ENCODE peak calls at places on chromosome 10, in four cellular contexts. A is GM12865, C is tibial artery, P is cardiac fibroblast. Q is an unnamed sample.

GRCh38 chr10:21953585-21954057 is 49.9 kb downstream of the DNAJC1 start:
- DNase-seq in A (peak), C (no peak), P (peak), Q (no peak)

GRCh38 chr10:120746016-120746755 is 105.0 kb upstream of the WDR11 start:
- DNase-seq in P (no peak), A (no peak), C (no peak), Q (no peak)

GRCh38 chr10:79269443-79269842 is 77.8 kb upstream of the PPIF start:
- DNase-seq in C (no peak), A (no peak), P (no peak), Q (no peak)

GRCh38 chr10:72423426-72423825 is 68.7 kb upstream of the DNAJB12 start:
- DNase-seq in P (no peak), C (no peak), A (no peak), Q (no peak)

GRCh38 chr10:70711911-70712310 is 39.6 kb downstream of the ADAMTS14 start:
- DNase-seq in P (no peak), C (no peak), A (no peak), Q (no peak)

GRCh38 chr10:28429573-28430216 is 103.2 kb upstream of the WAC start:
- DNase-seq in C (no peak), A (peak), P (peak), Q (no peak)

GRCh38 chr10:6365384-6365783 is 162.7 kb downstream of the PFKFB3 start:
- DNase-seq in C (no peak), A (no peak), P (no peak), Q (no peak)

GRCh38 chr10:60986779-60987178 is 42.8 kb upstream of the RHOBTB1 start:
- DNase-seq in C (no peak), A (no peak), P (no peak), Q (no peak)

GRCh38 chr10:50248598-50248997 is 2.7 kb downstream of the ASAH2 start:
- DNase-seq in P (no peak), A (no peak), C (no peak), Q (no peak)

GRCh38 chr10:48937796-48938195 is 1.8 kb downstream of the LRRC18 start:
- DNase-seq in P (no peak), A (no peak), C (no peak), Q (no peak)

GRCh38 chr10:17669185-17669872 is 25.4 kb downstream of the STAM start:
- DNase-seq in A (peak), P (no peak), C (no peak), Q (no peak)

GRCh38 chr10:34651381-34651780 is 163.7 kb downstream of the PARD3 start:
- DNase-seq in C (no peak), A (no peak), P (no peak), Q (no peak)
- TF ChIP-seq CTCF in C (no peak), A (no peak), P (no peak), Q (no peak)

DNA sequence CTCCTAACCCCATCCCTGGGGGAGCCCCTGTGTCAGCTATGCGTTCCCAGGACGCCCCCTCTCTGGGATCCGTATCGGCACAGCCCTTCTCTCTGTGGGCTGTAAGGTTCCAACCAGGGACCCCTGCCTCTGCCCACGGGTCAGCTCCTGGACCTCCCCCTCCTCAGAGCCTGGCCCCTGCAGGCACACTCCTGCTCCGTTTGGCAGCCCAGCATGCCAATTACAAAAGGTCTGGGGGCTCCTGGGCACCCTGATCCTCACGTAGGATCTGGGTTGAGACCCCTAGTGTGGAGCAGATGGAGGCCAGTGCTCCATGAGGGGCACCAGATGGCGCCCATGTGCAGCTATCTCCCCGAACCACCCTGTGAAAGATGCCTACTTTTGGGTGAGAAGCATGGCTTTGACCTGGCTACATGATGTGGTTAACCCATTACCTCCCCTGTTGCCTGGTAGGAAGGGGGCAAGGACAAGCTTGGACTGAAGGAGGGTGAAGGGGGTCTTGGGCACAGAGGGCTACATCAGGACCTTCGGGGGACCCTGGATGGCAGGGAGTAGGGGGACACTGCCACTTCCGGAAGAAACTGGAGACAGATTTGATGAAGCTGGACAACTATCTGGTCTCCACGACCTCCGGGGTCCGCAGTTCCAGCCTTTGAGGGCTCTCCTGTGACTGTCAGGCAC is 9.0 kb downstream of the TACR2 start:
- DNase-seq in A (peak), C (no peak), P (no peak), Q (no peak)
- TF ChIP-seq CTCF in A (peak), C (no peak), P (peak), Q (peak)

GRCh38 chr10:13201132-13201531 is 33.0 kb downstream of the UCMA start:
- DNase-seq in C (no peak), P (no peak), A (no peak), Q (no peak)

GRCh38 chr10:13206091-13206490 is 28.1 kb downstream of the UCMA start:
- DNase-seq in C (no peak), A (no peak), P (no peak), Q (no peak)

DNA sequence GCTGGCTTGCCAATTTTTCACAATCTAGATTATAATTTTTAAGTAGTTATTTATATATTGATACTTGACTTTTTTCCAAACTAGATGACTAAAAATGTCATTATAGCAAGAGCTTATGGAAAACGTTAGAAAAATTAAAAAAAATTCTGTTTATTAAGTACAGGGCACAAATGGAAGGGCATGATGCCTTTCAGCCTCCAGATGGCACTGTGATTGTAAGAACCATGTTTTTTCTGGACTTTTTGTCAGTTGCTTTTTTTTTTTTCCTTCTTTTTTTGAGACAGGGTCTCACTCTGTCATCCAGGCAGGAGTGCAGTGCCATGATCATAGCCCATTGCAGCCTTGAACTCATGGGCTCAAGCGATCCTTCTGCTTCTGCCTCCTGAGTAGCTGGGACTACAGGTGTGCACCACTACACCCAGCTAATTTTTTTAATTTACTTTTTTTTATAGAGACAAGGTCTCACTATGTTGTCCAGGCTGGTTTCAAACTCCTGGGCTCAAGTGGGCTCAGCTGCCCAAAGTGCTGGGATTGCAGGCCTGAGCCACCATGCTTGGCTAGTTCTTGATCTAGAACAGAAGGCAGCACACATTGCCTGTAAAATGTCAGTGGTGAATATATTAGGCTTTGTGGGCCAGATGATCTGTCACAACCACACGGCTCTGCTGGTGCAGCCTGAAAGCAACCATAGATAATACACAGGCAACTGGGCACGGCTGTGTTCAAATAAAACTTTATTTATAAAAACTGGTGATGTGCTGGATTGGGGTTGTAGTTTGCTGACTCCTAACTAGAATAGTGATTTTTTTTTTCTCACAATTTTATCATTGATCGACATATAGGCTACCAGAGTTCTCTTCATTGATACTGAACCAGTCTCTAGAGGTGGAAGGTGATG is 27.4 kb downstream of the UCMA start:
- DNase-seq in P (peak), C (no peak), A (peak), Q (no peak)
- TF ChIP-seq CTCF in P (peak), C (no peak), A (peak), Q (peak)

GRCh38 chr10:109773288-109773687 is 150.0 kb downstream of the XPNPEP1 start:
- DNase-seq in P (no peak), A (peak), C (no peak), Q (no peak)

GRCh38 chr10:109770000-109770399 is 153.3 kb downstream of the XPNPEP1 start:
- DNase-seq in A (no peak), C (no peak), P (no peak), Q (no peak)

GRCh38 chr10:109778993-109779392 is 144.3 kb downstream of the XPNPEP1 start:
- DNase-seq in C (no peak), A (no peak), P (no peak), Q (no peak)

DNA sequence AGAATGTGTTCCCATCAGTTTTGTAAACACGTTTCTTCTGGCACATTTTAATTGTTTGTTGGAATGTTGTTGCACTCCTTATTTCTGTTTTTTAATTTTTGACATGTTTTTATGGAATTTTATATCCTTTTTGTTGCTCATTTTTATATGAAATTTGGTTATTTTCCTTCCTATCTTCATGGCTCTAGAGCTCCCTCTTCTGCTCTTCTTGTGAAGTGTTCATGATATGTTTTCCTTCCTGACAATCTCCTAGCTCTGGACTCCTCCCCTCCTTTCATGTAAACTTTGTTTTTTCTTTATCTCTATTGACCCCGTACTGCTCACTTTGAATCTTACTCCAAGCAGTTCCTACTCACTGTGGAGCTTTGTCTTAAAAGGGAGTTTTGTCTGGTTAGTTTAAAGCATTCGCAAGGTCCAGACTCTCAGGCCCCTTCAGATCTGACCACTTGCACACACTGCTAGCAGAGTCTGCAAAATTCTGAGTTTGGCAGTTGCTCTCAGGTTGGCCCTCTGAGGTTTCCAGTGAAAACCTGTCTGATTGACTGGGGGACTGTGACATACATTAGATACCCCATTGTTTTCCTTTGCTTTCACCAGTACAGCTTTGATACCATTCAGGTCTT is 149.4 kb downstream of the XPNPEP1 start:
- DNase-seq in P (peak), A (peak), C (no peak), Q (no peak)
- TF ChIP-seq CTCF in P (peak), A (peak), C (no peak), Q (no peak)

GRCh38 chr10:100103581-100103980 is 21.9 kb upstream of the CPN1 start:
- DNase-seq in A (no peak), C (no peak), P (peak), Q (no peak)

GRCh38 chr10:100100651-100101525 is 19.2 kb upstream of the CPN1 start:
- DNase-seq in C (no peak), P (peak), A (peak), Q (no peak)

GRCh38 chr10:100106865-100107264 is 25.2 kb upstream of the CPN1 start:
- DNase-seq in A (no peak), P (no peak), C (no peak), Q (no peak)

GRCh38 chr10:100104300-100104699 is 22.6 kb upstream of the CPN1 start:
- DNase-seq in C (no peak), A (no peak), P (no peak), Q (no peak)

DNA sequence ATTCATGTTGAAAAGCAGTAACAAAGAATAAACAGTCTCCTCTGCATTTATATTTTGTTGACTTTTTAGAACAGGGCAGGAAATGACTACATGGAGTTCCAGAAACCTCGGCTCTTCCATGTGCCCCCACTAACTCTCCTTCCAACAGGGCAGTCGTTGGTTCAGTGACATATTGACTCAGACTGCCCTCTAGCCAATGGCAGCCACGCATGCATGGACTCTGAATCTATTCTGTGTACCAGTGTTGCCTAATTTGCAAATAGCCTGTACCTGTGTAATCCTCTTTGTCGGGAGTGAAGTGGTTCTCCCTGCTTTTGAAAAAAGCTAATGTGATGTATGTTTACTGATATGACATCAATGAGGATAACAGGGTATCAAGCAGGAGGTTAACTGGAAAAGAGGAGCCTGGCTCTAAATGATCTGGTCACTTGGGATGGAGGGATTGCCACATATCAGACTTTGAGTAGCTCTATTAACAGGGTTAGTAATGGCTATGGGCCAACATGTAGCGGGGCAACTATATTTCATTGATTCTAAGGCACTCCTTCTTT is 19.9 kb upstream of the CPN1 start:
- DNase-seq in P (peak), C (no peak), A (no peak), Q (no peak)
- TF ChIP-seq CTCF in P (no peak), C (no peak), A (no peak), Q (no peak)

GRCh38 chr10:91684841-91685240 is 52.0 kb upstream of the PPP1R3C start:
- DNase-seq in A (no peak), P (no peak), C (no peak), Q (no peak)

GRCh38 chr10:91681361-91682276 is 48.7 kb upstream of the PPP1R3C start:
- DNase-seq in A (no peak), C (no peak), P (peak), Q (no peak)

GRCh38 chr10:91682912-91683311 is 50.0 kb upstream of the PPP1R3C start:
- DNase-seq in A (no peak), P (no peak), C (no peak), Q (no peak)

GRCh38 chr10:91683976-91684375 is 51.1 kb upstream of the PPP1R3C start:
- DNase-seq in C (no peak), A (no peak), P (peak), Q (no peak)

GRCh38 chr10:91680521-91680920 is 47.6 kb upstream of the PPP1R3C start:
- DNase-seq in P (no peak), A (no peak), C (no peak), Q (no peak)
- TF ChIP-seq CTCF in P (no peak), A (no peak), C (no peak), Q (no peak)

DNA sequence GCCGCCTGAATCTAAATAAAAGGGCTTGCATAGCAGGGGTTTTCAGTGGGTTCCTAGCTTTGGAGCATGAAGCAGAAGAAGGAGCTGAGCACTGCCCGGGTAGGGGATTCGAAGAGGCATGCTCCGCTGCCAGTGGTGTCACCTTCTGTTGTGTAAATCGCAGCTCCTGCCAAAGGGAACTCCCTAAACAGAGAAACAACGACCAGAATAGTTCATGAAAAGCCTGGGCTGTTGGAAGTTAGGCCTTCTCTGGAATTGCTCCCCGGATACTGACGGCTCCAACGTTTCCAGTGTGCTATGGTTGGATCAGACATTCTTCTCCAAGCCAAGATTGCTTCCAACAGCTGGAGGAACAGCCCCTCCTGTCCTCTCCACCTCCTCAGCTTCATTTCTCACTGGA is 546.0 kb upstream of the FZD8 start:
- DNase-seq in A (no peak), C (no peak), P (peak), Q (no peak)
- TF ChIP-seq CTCF in A (no peak), C (no peak), P (no peak), Q (no peak)